ENCODE peak calls at places on chromosomes 16 and 17, in seven cellular contexts. G, D, O, M, L, T and X are unnamed samples.

GRCh38 chr16:56603589-56603988 is 4.8 kb upstream of the MT2A start:
- DNase-seq in G (peak), D (peak), O (no peak), M (peak), L (peak), T (no peak), X (no peak)

GRCh38 chr16:19765860-19766553 is 47.9 kb downstream of the IQCK start:
- DNase-seq in G (peak), D (no peak), O (no peak), M (peak), L (peak), T (no peak), X (no peak)

GRCh38 chr16:73385701-73386100 is 337.8 kb upstream of the ZFHX3 start:
- DNase-seq in G (no peak), D (no peak), O (no peak), M (no peak), L (no peak), T (no peak), X (no peak)

GRCh38 chr17:48374650-48375230 is 55.3 kb downstream of the SKAP1 start:
- DNase-seq in G (peak), D (peak), O (no peak), M (no peak), L (peak), T (no peak), X (peak)

GRCh38 chr16:28923652-28924398 is 1.2 kb downstream of the RABEP2 start:
- DNase-seq in G (peak), D (no peak), O (no peak), M (no peak), L (peak), T (no peak), X (no peak)

GRCh38 chr17:67425571-67426160 is 48.6 kb downstream of the PITPNC1 start:
- DNase-seq in G (no peak), D (no peak), O (no peak), M (no peak), L (no peak), T (no peak), X (no peak)

GRCh38 chr16:1407749-1408148 is 6.8 kb downstream of the UNKL start:
- DNase-seq in G (peak), D (no peak), O (no peak), M (no peak), L (no peak), T (no peak), X (no peak)

GRCh38 chr17:59378621-59379194 is 47.3 kb downstream of the YPEL2 start:
- DNase-seq in G (no peak), D (no peak), O (no peak), M (no peak), L (peak), T (no peak), X (peak)

GRCh38 chr16:69848635-69849545 is 86.8 kb downstream of the WWP2 start:
- DNase-seq in G (peak), D (no peak), O (peak), M (peak), L (peak), T (no peak), X (peak)

GRCh38 chr17:44832821-44833220 is 2.7 kb upstream of the GJC1 start:
- DNase-seq in G (no peak), D (no peak), O (no peak), M (no peak), L (no peak), T (no peak), X (no peak)

GRCh38 chr17:44828919-44829557 is 1.0 kb downstream of the GJC1 start:
- DNase-seq in G (no peak), D (no peak), O (peak), M (no peak), L (no peak), T (no peak), X (no peak)

GRCh38 chr17:44829558-44830358 is at the start of gene GJC1:
- DNase-seq in G (no peak), D (peak), O (peak), M (no peak), L (peak), T (no peak), X (peak)

GRCh38 chr17:44831270-44831770 is 1.2 kb upstream of the GJC1 start:
- DNase-seq in G (no peak), D (no peak), O (no peak), M (no peak), L (no peak), T (no peak), X (no peak)

GRCh38 chr17:44830359-44831269 is 527 bp upstream of the GJC1 start:
- DNase-seq in G (no peak), D (peak), O (no peak), M (no peak), L (peak), T (no peak), X (no peak)
- TF ChIP-seq POLR2A in G (no peak), D (no peak), O (no peak), M (no peak), L (no peak), T (no peak), X (no peak)

DNA sequence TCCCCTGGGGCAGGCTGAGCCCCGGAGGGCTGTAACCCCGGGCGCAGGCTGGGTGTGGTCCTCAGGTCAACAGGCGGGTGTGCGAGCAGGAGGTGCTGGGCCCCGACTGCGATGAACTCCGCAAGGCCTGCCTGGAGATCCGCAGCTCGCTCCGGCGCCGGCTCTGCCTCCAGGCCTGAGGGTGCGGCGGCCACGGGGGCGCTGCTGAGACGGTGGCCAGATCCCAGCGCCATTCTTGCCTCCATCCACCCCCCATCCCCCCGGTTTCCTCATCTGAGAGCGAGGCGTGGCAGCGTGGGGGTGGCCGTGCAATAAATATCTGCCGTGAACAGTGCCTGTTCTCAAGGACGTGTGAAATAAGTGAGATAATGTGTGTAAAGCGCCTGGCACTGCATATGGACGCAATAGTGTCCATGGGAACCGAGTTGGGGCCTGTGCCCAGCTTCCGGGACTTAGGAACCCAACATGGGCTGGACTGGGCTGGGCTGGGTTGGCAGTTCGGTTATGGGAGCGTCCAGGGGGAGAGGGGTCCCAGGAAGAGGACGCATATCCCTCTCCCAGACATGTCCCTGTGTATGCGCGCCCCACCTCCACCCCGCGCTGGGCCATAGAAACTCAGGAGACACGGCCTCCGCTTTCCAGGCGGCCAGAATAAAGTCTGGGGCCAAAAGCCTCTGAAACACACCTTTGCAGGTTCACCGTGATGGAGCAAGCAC is 15.0 kb downstream of the ZNF213 start:
- DNase-seq in G (peak), D (peak), O (peak), M (peak), L (peak), T (peak), X (no peak)
- TF ChIP-seq POLR2A in G (no peak), D (peak), O (no peak), M (no peak), L (peak), T (no peak), X (no peak)

GRCh38 chr16:10868562-10869469 is 8.2 kb upstream of the CIITA start:
- DNase-seq in G (peak), D (no peak), O (no peak), M (no peak), L (peak), T (no peak), X (no peak)
- TF ChIP-seq POLR2A in G (no peak), D (no peak), O (no peak), M (no peak), L (no peak), T (no peak), X (no peak)

DNA sequence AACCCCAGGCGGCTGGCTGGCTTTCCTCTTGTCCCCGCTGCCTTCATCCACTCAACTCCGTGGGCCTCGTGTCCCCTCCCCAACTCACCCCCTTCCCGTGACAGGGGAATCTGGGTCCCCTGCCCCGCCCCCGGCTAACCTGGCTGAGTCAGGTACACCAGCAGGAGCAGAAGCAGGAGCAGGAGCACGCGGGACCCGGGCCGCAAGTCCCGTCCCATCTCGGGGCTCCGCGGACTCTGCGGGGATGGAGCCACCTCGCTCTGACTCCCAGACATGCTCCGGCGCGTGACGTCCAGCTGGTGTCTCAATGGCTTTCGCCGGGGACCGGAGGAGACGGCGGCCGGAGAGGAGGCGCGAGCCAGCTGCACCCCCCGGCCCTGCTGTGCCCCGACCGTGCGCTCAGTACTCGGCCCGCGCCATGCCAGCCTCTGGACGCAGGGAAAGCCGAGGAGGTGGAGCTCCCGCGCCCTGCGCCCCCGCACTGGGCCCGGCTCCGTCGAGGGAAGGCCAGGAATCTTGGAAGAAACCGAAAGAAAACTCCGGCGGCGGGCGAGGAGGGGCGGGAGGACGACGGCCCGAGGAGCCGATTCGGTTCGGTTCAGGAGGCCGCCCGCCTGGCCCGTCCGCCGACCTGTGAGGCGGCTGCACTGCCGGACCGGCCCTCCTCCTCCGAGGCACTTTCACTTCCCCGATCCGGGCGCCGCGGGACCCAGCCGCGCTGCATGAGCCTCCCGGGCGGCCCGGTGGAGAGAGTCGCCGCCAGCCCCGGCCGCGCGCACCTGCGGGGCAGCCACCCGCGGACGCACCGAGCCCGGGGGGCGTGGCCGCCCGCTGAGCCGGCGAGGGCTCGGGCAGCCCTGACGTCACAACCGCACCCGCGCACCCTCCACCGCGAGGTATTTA is at the start of the genes CXCL16 and ZMYND15:
- DNase-seq in G (peak), D (peak), O (peak), M (peak), L (peak), T (peak), X (peak)
- TF ChIP-seq POLR2A in G (no peak), D (peak), O (no peak), M (no peak), L (peak), T (no peak), X (peak)

GRCh38 chr16:49727611-49728010 is 128.3 kb downstream of the ZNF423 start:
- DNase-seq in G (no peak), D (no peak), O (no peak), M (no peak), L (no peak), T (no peak), X (no peak)
- TF ChIP-seq POLR2A in G (no peak), D (no peak), O (no peak), M (no peak), L (no peak), T (no peak), X (no peak)

DNA sequence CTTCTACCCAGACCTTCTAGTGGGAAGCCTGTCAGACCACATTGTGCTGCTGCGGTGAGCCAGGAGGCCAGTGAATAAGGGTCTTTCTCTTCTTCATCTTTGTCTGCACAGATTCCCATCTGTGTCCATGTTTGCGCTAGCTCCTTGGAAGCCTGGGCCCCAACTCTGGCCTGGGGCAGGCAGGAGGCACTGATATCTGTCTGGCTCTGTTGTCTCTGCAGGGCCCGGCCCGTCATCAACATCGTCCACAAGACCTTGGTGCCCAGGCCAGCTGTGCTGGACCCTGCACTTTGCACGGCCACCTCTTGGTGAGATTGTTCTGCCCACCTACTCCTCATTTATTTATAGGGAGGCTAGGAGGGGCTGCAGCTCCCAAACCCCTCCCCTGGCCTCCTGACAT is 18.3 kb downstream of the ITGA3 start:
- DNase-seq in G (no peak), D (no peak), O (no peak), M (no peak), L (no peak), T (no peak), X (no peak)
- TF ChIP-seq POLR2A in G (no peak), D (no peak), O (no peak), M (no peak), L (no peak), T (no peak), X (no peak)

GRCh38 chr17:42979511-42980273 is at the start of gene PTGES3L:
- DNase-seq in G (no peak), D (peak), O (no peak), M (no peak), L (peak), T (peak), X (no peak)

GRCh38 chr17:42982266-42982665 is 1.9 kb downstream of the RUNDC1 start:
- DNase-seq in G (no peak), D (no peak), O (no peak), M (no peak), L (no peak), T (no peak), X (no peak)

GRCh38 chr17:42984486-42984885 is 4.1 kb downstream of the RUNDC1 start:
- DNase-seq in G (no peak), D (no peak), O (no peak), M (no peak), L (no peak), T (no peak), X (no peak)

GRCh38 chr17:42980274-42980765 is at the start of gene RUNDC1:
- DNase-seq in G (peak), D (peak), O (peak), M (peak), L (peak), T (peak), X (peak)

DNA sequence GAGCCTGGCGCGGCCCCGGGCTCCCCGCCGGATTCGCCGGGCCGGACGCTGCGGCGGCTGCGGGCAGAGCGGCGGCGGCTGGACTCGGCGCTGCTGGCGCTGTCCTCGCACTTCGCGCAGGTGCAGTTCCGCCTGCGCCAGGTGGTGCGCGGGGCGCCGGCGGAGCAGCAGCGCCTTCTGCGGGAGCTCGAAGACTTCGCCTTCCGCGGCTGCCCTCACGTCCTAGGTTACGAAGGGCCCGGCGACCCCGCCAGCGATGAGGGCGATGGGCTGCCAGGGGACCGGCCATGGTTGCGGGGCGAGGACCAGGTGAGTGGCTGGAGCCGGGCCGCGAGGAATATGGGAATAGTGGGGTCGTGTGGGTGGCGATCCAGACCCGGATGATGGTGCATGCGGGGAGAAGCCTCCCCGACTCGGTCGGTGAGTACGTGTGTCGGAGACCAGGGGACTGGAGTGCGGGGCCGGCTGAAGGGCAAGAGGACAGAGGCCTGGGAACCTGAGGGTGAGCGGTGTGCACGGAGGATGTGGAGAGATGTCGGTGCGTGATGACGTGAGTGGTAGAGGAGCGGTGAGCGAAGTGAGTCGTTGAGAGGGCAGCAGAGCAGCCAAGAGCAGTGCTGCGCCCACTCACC is 517 bp downstream of the RUNDC1 start:
- DNase-seq in G (peak), D (peak), O (peak), M (no peak), L (peak), T (peak), X (no peak)
- TF ChIP-seq POLR2A in G (no peak), D (peak), O (no peak), M (no peak), L (peak), T (peak), X (peak)

GRCh38 chr17:78170692-78171590 is 2.6 kb downstream of the SYNGR2 start:
- DNase-seq in G (no peak), D (no peak), O (no peak), M (no peak), L (no peak), T (no peak), X (no peak)
- TF ChIP-seq POLR2A in G (no peak), D (no peak), O (no peak), M (no peak), L (no peak), T (peak), X (no peak)

DNA sequence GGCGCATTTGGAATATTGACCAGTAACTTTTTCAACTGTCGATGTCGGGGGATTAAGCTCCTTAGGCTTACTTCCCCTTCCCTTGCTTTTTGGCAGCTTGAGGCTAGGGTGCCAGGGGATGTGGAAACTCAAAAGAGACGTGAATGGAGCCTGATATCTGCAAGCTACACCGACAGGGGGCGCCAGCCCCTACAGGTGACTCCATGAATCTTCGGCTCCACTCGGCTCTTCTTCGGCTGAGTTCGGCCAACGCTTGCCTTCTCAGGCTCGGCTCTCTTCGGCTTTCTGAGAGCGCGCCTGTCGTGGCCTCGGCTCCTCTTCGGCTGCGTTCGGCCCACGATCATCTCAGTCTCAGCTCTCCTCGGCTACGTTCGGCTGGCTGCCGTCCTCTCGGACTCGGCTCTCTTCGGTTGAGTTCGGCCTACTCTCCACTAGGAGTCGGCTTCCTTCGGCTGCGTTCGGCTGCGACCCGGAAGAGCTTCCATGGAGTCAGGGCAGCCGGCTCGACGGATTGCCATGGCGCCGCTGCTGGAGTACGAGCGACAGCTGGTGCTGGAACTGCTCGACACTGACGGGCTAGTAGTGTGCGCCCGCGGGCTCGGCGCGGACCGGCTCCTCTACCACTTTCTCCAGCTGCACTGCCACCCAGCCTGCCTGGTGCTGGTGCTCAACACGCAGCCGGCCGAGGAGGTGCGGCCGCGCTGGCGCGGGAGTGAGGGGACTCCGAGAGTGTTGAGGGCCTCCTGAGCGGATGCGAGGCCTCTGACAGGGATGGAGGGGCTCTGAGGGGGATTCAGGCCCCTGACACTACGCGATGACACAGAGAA is at the start of gene ERCC4:
- DNase-seq in G (peak), D (peak), O (peak), M (peak), L (peak), T (peak), X (peak)
- TF ChIP-seq POLR2A in G (peak), D (peak), O (peak), M (peak), L (peak), T (peak), X (peak)